ENCODE peak calls at places on chromosomes 16 and 17, in six cellular contexts. One of them, this sample, is unnamed.

GRCh38 chr17:34756670-34757021 is 177.3 kb downstream of the TMEM132E start:
- DNase-seq in pancreas: no peak
- DNase-seq in osteoblast: peak
- DNase-seq in BJ: no peak
- DNase-seq in WERI-Rb-1: peak
- DNase-seq in uterus: no peak
- DNase-seq in this sample: peak

GRCh38 chr17:45226620-45227019 is 4.9 kb downstream of the FMNL1 start:
- DNase-seq in pancreas: no peak
- DNase-seq in uterus: no peak
- DNase-seq in WERI-Rb-1: no peak
- DNase-seq in BJ: no peak
- DNase-seq in osteoblast: peak
- DNase-seq in this sample: no peak

GRCh38 chr16:69563605-69564580 is 1.9 kb upstream of the NFAT5 start:
- DNase-seq in uterus: no peak
- DNase-seq in pancreas: no peak
- DNase-seq in WERI-Rb-1: peak
- DNase-seq in BJ: no peak
- DNase-seq in osteoblast: no peak
- DNase-seq in this sample: no peak

GRCh38 chr16:16996830-16997229 is 473.9 kb downstream of the XYLT1 start:
- DNase-seq in WERI-Rb-1: no peak
- DNase-seq in uterus: no peak
- DNase-seq in BJ: no peak
- DNase-seq in pancreas: no peak
- DNase-seq in osteoblast: no peak
- DNase-seq in this sample: no peak

GRCh38 chr16:48001306-48001885 is 154.4 kb downstream of the ABCC12 start:
- DNase-seq in BJ: no peak
- DNase-seq in uterus: no peak
- DNase-seq in osteoblast: no peak
- DNase-seq in WERI-Rb-1: peak
- DNase-seq in pancreas: no peak
- DNase-seq in this sample: no peak

GRCh38 chr16:13902677-13903076 is 17.3 kb upstream of the ERCC4 start:
- DNase-seq in WERI-Rb-1: no peak
- DNase-seq in pancreas: no peak
- DNase-seq in uterus: no peak
- DNase-seq in osteoblast: no peak
- DNase-seq in BJ: no peak
- DNase-seq in this sample: peak

GRCh38 chr17:73359987-73360410 is 48.2 kb upstream of the CDC42EP4 start:
- DNase-seq in pancreas: peak
- DNase-seq in uterus: no peak
- DNase-seq in osteoblast: no peak
- DNase-seq in BJ: no peak
- DNase-seq in WERI-Rb-1: peak
- DNase-seq in this sample: no peak

GRCh38 chr17:41008811-41009210 is at the start of gene KRTAP3-1:
- DNase-seq in osteoblast: no peak
- DNase-seq in BJ: no peak
- DNase-seq in uterus: no peak
- DNase-seq in pancreas: peak
- DNase-seq in WERI-Rb-1: peak
- DNase-seq in this sample: no peak

GRCh38 chr16:3467920-3468319 is 24.4 kb downstream of the NAA60 start:
- DNase-seq in pancreas: no peak
- DNase-seq in uterus: no peak
- DNase-seq in osteoblast: peak
- DNase-seq in WERI-Rb-1: no peak
- DNase-seq in BJ: no peak
- DNase-seq in this sample: peak

GRCh38 chr16:49092704-49093103 is 188.9 kb downstream of the CBLN1 start:
- DNase-seq in WERI-Rb-1: no peak
- DNase-seq in uterus: no peak
- DNase-seq in pancreas: no peak
- DNase-seq in osteoblast: no peak
- DNase-seq in BJ: no peak
- DNase-seq in this sample: no peak

GRCh38 chr16:49095539-49095938 is 186.1 kb downstream of the CBLN1 start:
- DNase-seq in osteoblast: no peak
- DNase-seq in WERI-Rb-1: no peak
- DNase-seq in BJ: no peak
- DNase-seq in pancreas: no peak
- DNase-seq in uterus: no peak
- DNase-seq in this sample: no peak

GRCh38 chr16:49094471-49094870 is 187.2 kb downstream of the CBLN1 start:
- DNase-seq in BJ: no peak
- DNase-seq in osteoblast: no peak
- DNase-seq in pancreas: no peak
- DNase-seq in uterus: no peak
- DNase-seq in WERI-Rb-1: no peak
- DNase-seq in this sample: no peak

GRCh38 chr16:49096191-49096945 is 185.3 kb downstream of the CBLN1 start:
- DNase-seq in osteoblast: no peak
- DNase-seq in pancreas: no peak
- DNase-seq in BJ: no peak
- DNase-seq in uterus: no peak
- DNase-seq in WERI-Rb-1: no peak
- DNase-seq in this sample: no peak

DNA sequence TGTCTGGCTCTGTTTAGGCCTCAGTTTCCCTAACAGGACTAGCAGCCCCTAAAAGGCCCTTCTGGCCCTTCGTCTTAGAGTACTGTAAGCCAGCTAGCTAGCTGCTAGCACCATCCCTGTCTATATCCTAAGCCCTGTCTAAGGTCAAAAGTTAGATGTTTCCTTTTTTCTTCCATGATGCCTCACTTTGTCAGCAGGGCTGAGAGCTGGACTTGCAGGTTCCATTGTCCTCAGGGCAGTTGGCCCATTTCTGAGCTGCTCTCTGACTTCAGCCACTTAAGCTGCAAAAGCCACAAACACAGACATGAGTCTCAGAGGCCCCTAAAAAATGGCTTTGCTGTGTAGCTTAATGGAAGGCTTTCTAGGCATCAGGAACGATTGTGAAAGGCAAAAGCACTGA is 187.7 kb downstream of the CBLN1 start:
- DNase-seq in WERI-Rb-1: no peak
- DNase-seq in BJ: no peak
- DNase-seq in pancreas: no peak
- DNase-seq in uterus: no peak
- DNase-seq in osteoblast: peak
- DNase-seq in this sample: no peak
- H3K4me3 ChIP-seq in WERI-Rb-1: no peak
- H3K4me3 ChIP-seq in BJ: no peak
- H3K4me3 ChIP-seq in pancreas: no peak
- H3K4me3 ChIP-seq in uterus: no peak
- H3K4me3 ChIP-seq in osteoblast: no peak
- H3K4me3 ChIP-seq in this sample: no peak

GRCh38 chr16:58515125-58515870 is at the start of gene SETD6:
- DNase-seq in pancreas: peak
- DNase-seq in BJ: peak
- DNase-seq in uterus: peak
- DNase-seq in osteoblast: peak
- DNase-seq in WERI-Rb-1: peak
- DNase-seq in this sample: peak

GRCh38 chr16:58515871-58516767 is 802 bp downstream of the SETD6 start:
- DNase-seq in BJ: no peak
- DNase-seq in pancreas: peak
- DNase-seq in WERI-Rb-1: no peak
- DNase-seq in uterus: no peak
- DNase-seq in osteoblast: peak
- DNase-seq in this sample: no peak

GRCh38 chr16:58516768-58517107 is 1.4 kb downstream of the SETD6 start:
- DNase-seq in pancreas: no peak
- DNase-seq in uterus: no peak
- DNase-seq in BJ: no peak
- DNase-seq in osteoblast: peak
- DNase-seq in WERI-Rb-1: no peak
- DNase-seq in this sample: no peak

GRCh38 chr16:58511933-58512815 is 3.1 kb upstream of the SETD6 start:
- DNase-seq in osteoblast: peak
- DNase-seq in pancreas: peak
- DNase-seq in BJ: no peak
- DNase-seq in uterus: peak
- DNase-seq in WERI-Rb-1: peak
- DNase-seq in this sample: no peak

DNA sequence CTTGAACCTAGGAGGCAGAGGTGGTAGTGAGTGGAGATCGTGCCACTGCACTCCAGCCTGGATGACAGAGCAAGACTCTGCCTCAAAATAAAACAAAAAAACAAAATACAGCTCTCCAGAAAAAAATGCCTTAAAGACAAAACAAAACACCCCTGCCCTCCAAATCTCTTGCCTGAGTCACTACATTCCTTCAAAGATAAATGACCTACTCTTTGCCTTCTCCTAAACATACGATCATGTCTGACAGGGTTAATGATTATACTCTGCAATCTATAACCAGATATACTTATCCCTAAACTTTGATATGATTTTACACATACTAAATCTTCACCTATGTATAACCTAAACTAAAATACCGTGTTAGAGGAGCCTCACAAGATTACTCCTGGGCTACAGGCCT is 1.4 kb upstream of the SETD6 start:
- DNase-seq in pancreas: no peak
- DNase-seq in BJ: no peak
- DNase-seq in WERI-Rb-1: no peak
- DNase-seq in osteoblast: peak
- DNase-seq in uterus: no peak
- DNase-seq in this sample: no peak
- H3K4me3 ChIP-seq in pancreas: no peak
- H3K4me3 ChIP-seq in BJ: no peak
- H3K4me3 ChIP-seq in WERI-Rb-1: no peak
- H3K4me3 ChIP-seq in osteoblast: no peak
- H3K4me3 ChIP-seq in uterus: no peak
- H3K4me3 ChIP-seq in this sample: no peak

GRCh38 chr16:86806838-86807351 is 228.5 kb downstream of the FOXL1 start:
- DNase-seq in BJ: no peak
- DNase-seq in pancreas: no peak
- DNase-seq in osteoblast: no peak
- DNase-seq in WERI-Rb-1: no peak
- DNase-seq in uterus: no peak
- DNase-seq in this sample: no peak

GRCh38 chr16:86805210-86805609 is 226.9 kb downstream of the FOXL1 start:
- DNase-seq in BJ: no peak
- DNase-seq in WERI-Rb-1: no peak
- DNase-seq in pancreas: no peak
- DNase-seq in osteoblast: no peak
- DNase-seq in uterus: no peak
- DNase-seq in this sample: no peak

GRCh38 chr16:86809458-86809955 is 231.2 kb downstream of the FOXL1 start:
- DNase-seq in BJ: peak
- DNase-seq in uterus: no peak
- DNase-seq in pancreas: no peak
- DNase-seq in osteoblast: peak
- DNase-seq in WERI-Rb-1: no peak
- DNase-seq in this sample: peak

GRCh38 chr16:86808863-86809444 is 230.6 kb downstream of the FOXL1 start:
- DNase-seq in pancreas: no peak
- DNase-seq in BJ: no peak
- DNase-seq in uterus: no peak
- DNase-seq in osteoblast: no peak
- DNase-seq in WERI-Rb-1: no peak
- DNase-seq in this sample: no peak

DNA sequence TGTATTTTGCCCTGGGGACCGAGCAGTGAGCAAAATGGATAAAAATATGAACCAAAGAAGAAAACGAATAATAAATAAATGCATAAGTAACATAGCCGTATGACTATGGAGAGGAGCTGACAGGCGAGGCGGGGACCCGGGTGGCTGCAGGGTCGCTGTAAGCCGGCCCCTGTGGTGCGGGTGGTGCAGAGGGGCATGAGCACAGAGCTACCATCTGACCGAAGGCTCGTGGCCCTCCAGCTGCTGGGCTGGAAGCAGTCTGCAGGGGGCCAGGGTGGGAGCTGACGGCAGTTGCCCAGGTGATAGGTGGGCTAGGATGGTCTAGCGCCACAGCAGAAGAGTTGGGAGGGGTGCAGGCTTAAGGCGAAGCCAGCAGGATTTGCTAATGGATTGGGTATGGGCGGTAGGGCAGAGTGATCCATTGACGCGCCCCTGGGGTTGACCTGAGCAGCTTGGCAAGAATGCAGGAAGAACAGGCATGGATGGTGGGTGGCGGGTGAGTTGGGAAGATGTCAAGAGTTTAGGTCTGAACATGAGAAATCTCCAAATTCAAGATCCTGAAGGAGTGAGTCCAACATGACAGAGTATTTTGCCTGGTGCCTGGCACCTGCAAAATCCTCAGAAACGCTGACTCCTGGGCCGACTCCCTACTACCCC is 228.0 kb downstream of the FOXL1 start:
- DNase-seq in uterus: no peak
- DNase-seq in osteoblast: no peak
- DNase-seq in WERI-Rb-1: no peak
- DNase-seq in BJ: no peak
- DNase-seq in pancreas: no peak
- DNase-seq in this sample: no peak
- H3K4me3 ChIP-seq in uterus: no peak
- H3K4me3 ChIP-seq in osteoblast: no peak
- H3K4me3 ChIP-seq in WERI-Rb-1: no peak
- H3K4me3 ChIP-seq in BJ: no peak
- H3K4me3 ChIP-seq in pancreas: no peak
- H3K4me3 ChIP-seq in this sample: no peak

GRCh38 chr16:70750893-70751467 is 50.0 kb downstream of the VAC14 start:
- DNase-seq in BJ: no peak
- DNase-seq in WERI-Rb-1: no peak
- DNase-seq in osteoblast: peak
- DNase-seq in uterus: peak
- DNase-seq in pancreas: peak
- DNase-seq in this sample: peak
- H3K4me3 ChIP-seq in BJ: no peak
- H3K4me3 ChIP-seq in WERI-Rb-1: no peak
- H3K4me3 ChIP-seq in osteoblast: peak
- H3K4me3 ChIP-seq in uterus: no peak
- H3K4me3 ChIP-seq in pancreas: no peak
- H3K4me3 ChIP-seq in this sample: no peak

DNA sequence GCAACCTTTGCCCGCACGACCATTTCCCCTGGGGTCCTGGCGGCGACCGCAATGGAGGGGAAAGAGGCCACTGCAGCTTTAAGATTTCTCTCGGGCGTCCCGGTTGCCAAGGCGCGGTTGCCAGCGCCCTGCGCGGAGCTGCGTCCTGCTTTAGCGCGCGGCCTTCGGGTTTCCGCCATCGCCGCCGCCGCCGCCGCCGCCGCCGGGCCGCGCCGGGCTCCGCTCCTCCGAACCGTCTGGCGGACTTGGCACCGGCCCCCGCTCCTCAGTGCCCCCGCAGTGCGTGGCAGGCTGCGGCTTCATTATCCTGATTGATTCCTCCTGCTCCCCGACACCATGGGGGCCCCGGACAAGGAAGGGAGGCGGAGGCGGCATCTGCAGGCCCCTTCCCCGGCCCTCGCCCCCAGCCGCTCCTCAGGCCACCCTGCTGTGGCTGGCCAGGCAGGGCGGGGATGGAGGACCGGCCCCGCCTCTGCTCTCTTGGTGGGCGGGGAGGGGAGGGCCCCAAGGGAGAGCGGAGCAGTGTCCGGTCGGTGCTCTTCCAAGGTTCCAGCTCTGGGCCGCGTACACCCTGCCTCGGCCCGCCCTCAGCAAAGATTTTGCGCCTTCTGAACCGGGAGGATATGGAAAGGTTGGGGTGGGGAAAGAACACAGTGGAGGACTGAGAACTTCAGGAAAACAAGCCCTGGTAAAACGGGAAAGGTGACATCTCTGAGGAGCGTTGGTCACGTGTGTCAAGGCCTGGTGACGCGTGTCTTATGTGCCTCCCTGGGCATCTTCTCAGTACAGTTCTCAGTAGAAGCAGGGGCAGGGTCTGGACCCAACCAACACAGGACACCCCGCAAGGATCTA is 34.0 kb downstream of the NEUROD2 start:
- DNase-seq in pancreas: peak
- DNase-seq in WERI-Rb-1: peak
- DNase-seq in uterus: peak
- DNase-seq in osteoblast: peak
- DNase-seq in BJ: peak
- DNase-seq in this sample: no peak
- H3K4me3 ChIP-seq in pancreas: peak
- H3K4me3 ChIP-seq in WERI-Rb-1: peak
- H3K4me3 ChIP-seq in uterus: peak
- H3K4me3 ChIP-seq in osteoblast: peak
- H3K4me3 ChIP-seq in BJ: peak
- H3K4me3 ChIP-seq in this sample: peak

This sample was measured in skeletal muscle cell.